ENCODE peak calls at places on chromosomes 16 and 17, in ten cellular contexts. One of them, this sample, is unnamed.

GRCh38 chr17:59830007-59830630 is 62.6 kb downstream of the TUBD1 start:
- DNase-seq in hepatic stellate cell: no peak
- DNase-seq in NCI-H524: peak
- DNase-seq in left cardiac atrium: peak
- DNase-seq in KBM-7: peak
- DNase-seq in GOT3: no peak
- DNase-seq in cardiac septum: no peak
- DNase-seq in H54: no peak
- DNase-seq in activated CD4-positive, alpha-beta T cell treated with anti-CD3 and anti-CD28 coated beads, Interleukin-2, amount 50 U/mL, for 4 hours: peak
- DNase-seq in left ventricle myocardium inferior: no peak
- DNase-seq in this sample: no peak

GRCh38 chr17:73748521-73748920 is 104.3 kb upstream of the SDK2 start:
- DNase-seq in H54: no peak
- DNase-seq in KBM-7: no peak
- DNase-seq in activated CD4-positive, alpha-beta T cell treated with anti-CD3 and anti-CD28 coated beads, Interleukin-2, amount 50 U/mL, for 4 hours: no peak
- DNase-seq in left cardiac atrium: no peak
- DNase-seq in cardiac septum: no peak
- DNase-seq in hepatic stellate cell: no peak
- DNase-seq in left ventricle myocardium inferior: no peak
- DNase-seq in GOT3: no peak
- DNase-seq in NCI-H524: peak
- DNase-seq in this sample: no peak

GRCh38 chr16:59632266-59632855 is 898.2 kb upstream of the GOT2 start:
- DNase-seq in KBM-7: peak
- DNase-seq in H54: no peak
- DNase-seq in NCI-H524: no peak
- DNase-seq in left cardiac atrium: no peak
- DNase-seq in activated CD4-positive, alpha-beta T cell treated with anti-CD3 and anti-CD28 coated beads, Interleukin-2, amount 50 U/mL, for 4 hours: no peak
- DNase-seq in cardiac septum: no peak
- DNase-seq in hepatic stellate cell: peak
- DNase-seq in GOT3: no peak
- DNase-seq in left ventricle myocardium inferior: no peak
- DNase-seq in this sample: no peak

GRCh38 chr16:25093208-25094061 is 18.1 kb upstream of the LCMT1 start:
- DNase-seq in H54: no peak
- DNase-seq in left cardiac atrium: no peak
- DNase-seq in left ventricle myocardium inferior: no peak
- DNase-seq in NCI-H524: no peak
- DNase-seq in activated CD4-positive, alpha-beta T cell treated with anti-CD3 and anti-CD28 coated beads, Interleukin-2, amount 50 U/mL, for 4 hours: no peak
- DNase-seq in cardiac septum: no peak
- DNase-seq in GOT3: no peak
- DNase-seq in hepatic stellate cell: no peak
- DNase-seq in KBM-7: peak
- DNase-seq in this sample: no peak

GRCh38 chr17:80566054-80566400 is 21.4 kb downstream of the RPTOR start:
- DNase-seq in GOT3: no peak
- DNase-seq in hepatic stellate cell: no peak
- DNase-seq in activated CD4-positive, alpha-beta T cell treated with anti-CD3 and anti-CD28 coated beads, Interleukin-2, amount 50 U/mL, for 4 hours: no peak
- DNase-seq in left cardiac atrium: no peak
- DNase-seq in cardiac septum: no peak
- DNase-seq in H54: no peak
- DNase-seq in KBM-7: no peak
- DNase-seq in left ventricle myocardium inferior: no peak
- DNase-seq in NCI-H524: no peak
- DNase-seq in this sample: no peak

GRCh38 chr17:66636111-66636510 is 198.8 kb upstream of the CACNG5 start:
- DNase-seq in GOT3: no peak
- DNase-seq in NCI-H524: no peak
- DNase-seq in left cardiac atrium: no peak
- DNase-seq in hepatic stellate cell: no peak
- DNase-seq in KBM-7: no peak
- DNase-seq in H54: peak
- DNase-seq in cardiac septum: no peak
- DNase-seq in left ventricle myocardium inferior: no peak
- DNase-seq in activated CD4-positive, alpha-beta T cell treated with anti-CD3 and anti-CD28 coated beads, Interleukin-2, amount 50 U/mL, for 4 hours: no peak
- DNase-seq in this sample: no peak

GRCh38 chr16:29898786-29899515 is 399 bp downstream of the SEZ6L2 start:
- DNase-seq in H54: peak
- DNase-seq in hepatic stellate cell: no peak
- DNase-seq in KBM-7: peak
- DNase-seq in NCI-H524: no peak
- DNase-seq in activated CD4-positive, alpha-beta T cell treated with anti-CD3 and anti-CD28 coated beads, Interleukin-2, amount 50 U/mL, for 4 hours: no peak
- DNase-seq in GOT3: no peak
- DNase-seq in left cardiac atrium: no peak
- DNase-seq in left ventricle myocardium inferior: no peak
- DNase-seq in cardiac septum: no peak
- DNase-seq in this sample: no peak

GRCh38 chr17:39450051-39450450 is 1.0 kb downstream of the MED1 start:
- DNase-seq in activated CD4-positive, alpha-beta T cell treated with anti-CD3 and anti-CD28 coated beads, Interleukin-2, amount 50 U/mL, for 4 hours: no peak
- DNase-seq in cardiac septum: no peak
- DNase-seq in left ventricle myocardium inferior: no peak
- DNase-seq in KBM-7: no peak
- DNase-seq in left cardiac atrium: no peak
- DNase-seq in NCI-H524: no peak
- DNase-seq in GOT3: no peak
- DNase-seq in hepatic stellate cell: no peak
- DNase-seq in H54: no peak
- DNase-seq in this sample: peak

This sample was measured in chondrocyte.